ENCODE peak calls at places on chromosomes 16 and 17, in seven cellular contexts. Q is stomach, U is transverse colon, P is kidney, T is A673, W is HCT116, N is body of pancreas. G is an unnamed sample.
A peak's percentile ranks its signal among the peaks of the same experiment; 100 is the strongest.

GRCh38 chr16:87431926-87432325 is 39.8 kb downstream of the MAP1LC3B start:
- DNase-seq in Q (no peak), U (no peak), P (no peak), T (peak; percentile 21), W (no peak), N (no peak), G (no peak)

GRCh38 chr17:59001158-59001814 is 105.4 kb downstream of the TRIM37 start:
- DNase-seq in Q (peak; percentile 34), U (peak; percentile 31), P (no peak), T (peak; percentile 79), W (no peak), N (peak; percentile 40), G (peak; percentile 24)

GRCh38 chr17:59451706-59452105 is 113.7 kb upstream of the DHX40 start:
- DNase-seq in Q (no peak), U (no peak), P (no peak), T (no peak), W (no peak), N (no peak), G (no peak)

GRCh38 chr16:61892531-61892930 is 143.7 kb downstream of the CDH8 start:
- DNase-seq in Q (no peak), U (no peak), P (no peak), T (no peak), W (no peak), N (no peak), G (no peak)

GRCh38 chr16:55809386-55809785 is 23.5 kb downstream of the CES1 start:
- DNase-seq in Q (no peak), U (no peak), P (no peak), T (no peak), W (no peak), N (no peak), G (no peak)

GRCh38 chr17:8514801-8515200 is 79.1 kb downstream of the NDEL1 start:
- DNase-seq in Q (no peak), U (no peak), P (no peak), T (no peak), W (no peak), N (no peak), G (no peak)

GRCh38 chr17:17467720-17468119 is 9.1 kb upstream of the MED9 start:
- DNase-seq in Q (no peak), U (peak; percentile 74), P (no peak), T (no peak), W (no peak), N (peak; percentile 33), G (peak; percentile 83)

GRCh38 chr17:67759355-67760171 is 41.8 kb downstream of the NOL11 start:
- DNase-seq in Q (no peak), U (peak; percentile 13), P (no peak), T (no peak), W (no peak), N (no peak), G (no peak)

GRCh38 chr17:29549169-29549935 is 17.5 kb downstream of the ABHD15 start:
- DNase-seq in Q (no peak), U (no peak), P (no peak), T (peak; percentile 27), W (no peak), N (no peak), G (no peak)

GRCh38 chr17:42071810-42072209 is 21.4 kb upstream of the C17orf113 start:
- DNase-seq in Q (no peak), U (no peak), P (no peak), T (no peak), W (no peak), N (no peak), G (no peak)

GRCh38 chr17:68433211-68433610 is 24.1 kb downstream of the WIPI1 start:
- DNase-seq in Q (no peak), U (no peak), P (no peak), T (no peak), W (no peak), N (no peak), G (no peak)

GRCh38 chr16:70402916-70403659 is 35.8 kb downstream of the ST3GAL2 start:
- DNase-seq in Q (no peak), U (no peak), P (no peak), T (no peak), W (no peak), N (no peak), G (no peak)

GRCh38 chr17:8608001-8608400 is 22.5 kb downstream of the MYH10 start:
- DNase-seq in Q (no peak), U (no peak), P (no peak), T (no peak), W (no peak), N (no peak), G (no peak)

GRCh38 chr17:35743911-35744328 is 9.1 kb downstream of the GAS2L2 start:
- DNase-seq in Q (no peak), U (no peak), P (peak; percentile 66), T (peak; percentile 34), W (no peak), N (no peak), G (no peak)

GRCh38 chr16:89709166-89709565 is 7.7 kb upstream of the SPATA2L start:
- DNase-seq in Q (no peak), U (no peak), P (no peak), T (no peak), W (no peak), N (no peak), G (no peak)

GRCh38 chr16:66844009-66844341 is 239 bp upstream of the CA7 start:
- DNase-seq in Q (no peak), U (no peak), P (no peak), T (no peak), W (no peak), N (no peak), G (no peak)

GRCh38 chr16:77613115-77613514 is 109.2 kb upstream of the NUDT7 start:
- DNase-seq in Q (no peak), U (no peak), P (no peak), T (no peak), W (no peak), N (no peak), G (no peak)

GRCh38 chr16:61595605-61596004 is 440.6 kb downstream of the CDH8 start:
- DNase-seq in Q (no peak), U (no peak), P (no peak), T (no peak), W (no peak), N (no peak), G (no peak)

DNA sequence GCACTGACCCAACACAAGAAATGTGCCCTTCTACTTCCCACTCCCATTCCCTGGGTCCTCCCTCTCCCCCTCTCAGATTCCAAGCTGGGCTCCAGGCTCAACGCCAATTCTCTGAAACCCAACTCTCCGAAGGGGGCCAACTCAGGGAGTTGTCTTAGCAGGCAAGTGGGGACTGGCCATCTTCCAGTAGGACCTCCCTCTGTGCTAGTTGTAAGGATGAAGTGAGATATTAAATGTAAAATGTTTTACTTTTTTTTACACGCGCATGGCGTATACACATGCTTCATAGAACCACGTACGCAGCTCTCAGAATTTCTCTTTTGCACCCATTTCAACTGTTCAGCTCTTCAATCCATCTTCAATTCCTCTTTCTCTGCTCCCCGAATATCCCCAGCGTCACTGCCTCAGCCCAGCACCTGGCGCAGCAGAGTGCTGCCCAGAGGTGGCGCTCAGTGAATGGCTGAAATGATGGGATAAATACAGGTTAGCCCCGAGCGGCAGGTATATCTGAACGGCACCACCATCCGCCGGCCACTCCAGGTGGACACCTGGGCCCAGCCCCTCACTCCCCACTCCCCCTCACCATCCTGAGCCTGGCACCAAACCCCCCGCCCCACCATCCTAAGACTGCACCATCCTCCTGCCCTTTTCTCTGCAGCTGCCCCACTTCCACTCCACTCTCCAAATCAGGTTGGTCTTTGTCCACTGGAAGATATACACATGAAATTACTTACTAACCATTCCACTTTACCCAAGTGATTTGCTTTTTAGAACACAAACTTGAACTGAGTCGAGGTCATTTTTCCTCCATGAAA is 43.9 kb upstream of the TNRC6C start:
- DNase-seq in Q (no peak), U (no peak), P (no peak), T (peak; percentile 79), W (peak; percentile 7), N (peak; percentile 28), G (no peak)
- TF ChIP-seq CTCF in Q (no peak), U (no peak), P (peak; percentile 23), T (peak; percentile 39), W (peak; percentile 64), N (peak; percentile 25), G (no peak)

DNA sequence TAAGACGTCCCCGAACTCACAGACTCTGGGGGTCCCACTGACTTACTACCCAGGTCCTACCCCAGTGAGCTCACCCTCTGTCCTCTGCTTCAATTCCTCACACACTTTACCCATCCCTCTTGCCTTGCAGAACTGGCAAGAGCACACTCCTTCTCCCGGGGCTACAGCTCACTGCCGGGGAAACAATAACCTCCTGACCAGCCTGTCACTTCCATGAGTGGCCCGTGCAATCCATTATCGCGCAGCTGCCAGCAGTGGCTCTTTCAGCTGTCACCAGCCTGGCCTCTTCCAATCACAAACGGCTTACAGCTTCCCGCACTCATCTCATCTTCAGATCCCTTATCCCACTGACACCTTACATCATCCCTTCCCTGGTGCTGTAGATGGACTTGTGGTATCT is 79.5 kb downstream of the CPPED1 start:
- DNase-seq in Q (no peak), U (no peak), P (no peak), T (no peak), W (no peak), N (no peak), G (no peak)
- H3K4me1 ChIP-seq in Q (no peaks in the 10 kb centered on the region), U (no peaks in the 10 kb centered on the region), P (no peaks in the 10 kb centered on the region), T (no peaks in the 10 kb centered on the region), W (no peaks in the 10 kb centered on the region), N (no peaks in the 10 kb centered on the region), G (no peaks in the 10 kb centered on the region)

DNA sequence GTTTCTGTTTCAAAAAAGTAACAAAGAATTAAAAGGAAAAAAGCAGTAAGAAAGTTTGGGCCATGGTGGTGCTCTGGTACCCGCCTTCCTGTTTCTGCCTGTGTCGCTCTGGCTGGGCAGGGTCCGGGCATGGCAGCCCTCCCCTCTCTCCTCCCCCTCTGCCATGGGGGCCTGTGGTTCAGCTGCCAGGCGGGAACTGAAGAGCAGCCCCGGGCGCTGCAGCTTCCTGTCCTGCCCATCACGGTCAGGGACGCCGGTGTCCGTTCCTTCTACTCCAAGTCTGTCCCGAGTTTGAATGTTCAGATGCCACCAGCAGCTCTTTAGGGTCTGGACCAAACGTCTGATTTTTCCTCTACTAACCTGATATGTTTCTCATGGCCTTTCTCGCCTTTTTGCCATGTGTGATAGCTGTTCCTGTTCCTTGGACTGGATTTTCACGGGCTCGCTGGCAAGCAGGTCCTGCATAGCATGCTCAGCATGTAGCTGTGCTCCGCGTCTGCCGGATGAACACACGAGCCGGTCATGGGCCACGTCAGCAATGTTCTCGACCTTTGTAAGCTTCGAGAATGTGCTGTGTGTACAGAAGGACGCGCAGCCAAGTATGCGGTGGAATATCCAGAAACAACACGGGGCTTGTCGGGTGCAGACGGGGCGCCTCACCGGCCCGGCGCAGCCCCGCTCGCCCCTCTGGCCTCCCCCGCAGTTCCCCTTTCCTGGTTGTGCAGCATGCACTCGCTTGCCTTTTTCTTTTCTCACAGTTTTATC is 42.0 kb downstream of the RPTOR start:
- DNase-seq in Q (no peak), U (no peak), P (no peak), T (no peak), W (no peak), N (peak; percentile 42), G (no peak)
- H3K4me3 ChIP-seq in Q (no peak overlapping the region), U (no peak overlapping the region), P (no peak overlapping the region), T (no peak overlapping the region), W (no peak overlapping the region), N (no peak overlapping the region), G (no peak overlapping the region)

DNA sequence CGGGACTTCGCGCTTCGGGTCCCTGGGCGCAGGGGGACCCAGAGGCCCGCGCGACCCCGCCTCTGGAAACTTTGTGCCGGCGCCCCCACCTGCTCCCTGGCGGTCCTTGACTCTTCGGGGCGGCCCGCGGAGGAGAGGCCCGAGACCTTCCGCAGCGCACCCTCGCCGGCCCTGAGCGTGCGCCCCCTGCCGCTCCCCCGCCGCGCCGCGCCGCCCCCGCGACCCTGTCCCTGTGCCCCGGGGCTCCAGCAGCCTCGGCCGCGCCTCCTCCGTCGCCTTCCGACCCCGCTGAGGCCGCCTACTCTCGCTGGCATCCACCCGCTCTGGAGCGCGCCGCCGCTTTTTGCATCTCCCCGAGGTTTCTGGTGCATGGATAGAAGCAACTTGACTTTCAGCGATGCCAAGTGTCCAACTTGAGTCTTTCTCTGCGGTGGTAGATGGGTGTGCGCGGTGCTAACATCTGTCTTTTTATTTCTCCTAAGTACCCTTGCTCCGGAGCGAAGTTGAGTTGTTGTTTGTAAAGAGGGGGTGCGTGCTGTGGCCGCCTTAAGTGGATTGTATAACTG is 414 bp downstream of the DUSP14 start:
- DNase-seq in Q (peak; percentile 63), U (peak; percentile 61), P (peak; percentile 91), T (peak; percentile 53), W (no peak), N (peak; percentile 60), G (peak; percentile 61)
- TF ChIP-seq CTCF in Q (no peak), U (no peak), P (peak; percentile 16), T (no peak), W (no peak), N (peak; percentile 41), G (no peak)

G was measured in colonic mucosa.